ENCODE peak calls at places on chromosomes 6 and 20, in four cellular contexts. J, P, E and U are unnamed samples. For H3K4me1, the result is how much of the 10 kb centered on the place peaks cover.

GRCh38 chr6:108831104-108831503 is 17.1 kb upstream of the ARMC2 start:
- DNase-seq in J (no peak), P (no peak), E (no peak), U (no peak)

GRCh38 chr6:104566411-104566810 is 293.3 kb downstream of the HACE1 start:
- DNase-seq in J (peak), P (no peak), E (no peak), U (no peak)

GRCh38 chr6:22575190-22575589 is 5.8 kb downstream of the HDGFL1 start:
- DNase-seq in J (no peak), P (no peak), E (no peak), U (no peak)

GRCh38 chr6:51495016-51495805 is 592.2 kb downstream of the PKHD1 start:
- DNase-seq in J (no peak), P (peak), E (peak), U (no peak)

GRCh38 chr6:44833248-44833647 is 445.7 kb downstream of the CDC5L start:
- DNase-seq in J (no peak), P (no peak), E (no peak), U (no peak)

GRCh38 chr6:22350109-22350508 is 53.3 kb upstream of the PRL start:
- DNase-seq in J (no peak), P (no peak), E (no peak), U (no peak)

GRCh38 chr6:49551866-49552129 is 1.3 kb downstream of the C6orf141 start:
- DNase-seq in J (no peak), P (no peak), E (no peak), U (no peak)

GRCh38 chr6:135904666-135905065 is 53.2 kb downstream of the PDE7B start:
- DNase-seq in J (peak), P (no peak), E (no peak), U (no peak)

GRCh38 chr20:57160985-57161384 is 105.5 kb downstream of the BMP7 start:
- DNase-seq in J (no peak), P (no peak), E (no peak), U (no peak)

GRCh38 chr6:88360203-88360797 is 194.2 kb upstream of the CNR1 start:
- DNase-seq in J (peak), P (no peak), E (no peak), U (no peak)

GRCh38 chr20:18005170-18005989 is 36.6 kb downstream of the MGME1 start:
- DNase-seq in J (no peak), P (peak), E (peak), U (no peak)

GRCh38 chr6:134593887-134594286 is 276.0 kb upstream of the SGK1 start:
- DNase-seq in J (no peak), P (no peak), E (no peak), U (no peak)

GRCh38 chr6:10237284-10238043 is 177.4 kb downstream of the TFAP2A start:
- DNase-seq in J (peak), P (no peak), E (no peak), U (no peak)

GRCh38 chr20:63475209-63475608 is 2.8 kb upstream of the KCNQ2 start:
- DNase-seq in J (peak), P (peak), E (peak), U (no peak)

GRCh38 chr20:15596220-15596875 is 976.9 kb downstream of the KIF16B start:
- DNase-seq in J (no peak), P (no peak), E (no peak), U (no peak)

GRCh38 chr20:51470907-51471411 is 71.6 kb downstream of the NFATC2 start:
- DNase-seq in J (no peak), P (no peak), E (no peak), U (no peak)

GRCh38 chr6:16844183-16844582 is 82.9 kb upstream of the ATXN1 start:
- DNase-seq in J (no peak), P (no peak), E (no peak), U (no peak)
- H3K4me3 ChIP-seq in J (no peak), P (no peak), E (no peak), U (no peak)

DNA sequence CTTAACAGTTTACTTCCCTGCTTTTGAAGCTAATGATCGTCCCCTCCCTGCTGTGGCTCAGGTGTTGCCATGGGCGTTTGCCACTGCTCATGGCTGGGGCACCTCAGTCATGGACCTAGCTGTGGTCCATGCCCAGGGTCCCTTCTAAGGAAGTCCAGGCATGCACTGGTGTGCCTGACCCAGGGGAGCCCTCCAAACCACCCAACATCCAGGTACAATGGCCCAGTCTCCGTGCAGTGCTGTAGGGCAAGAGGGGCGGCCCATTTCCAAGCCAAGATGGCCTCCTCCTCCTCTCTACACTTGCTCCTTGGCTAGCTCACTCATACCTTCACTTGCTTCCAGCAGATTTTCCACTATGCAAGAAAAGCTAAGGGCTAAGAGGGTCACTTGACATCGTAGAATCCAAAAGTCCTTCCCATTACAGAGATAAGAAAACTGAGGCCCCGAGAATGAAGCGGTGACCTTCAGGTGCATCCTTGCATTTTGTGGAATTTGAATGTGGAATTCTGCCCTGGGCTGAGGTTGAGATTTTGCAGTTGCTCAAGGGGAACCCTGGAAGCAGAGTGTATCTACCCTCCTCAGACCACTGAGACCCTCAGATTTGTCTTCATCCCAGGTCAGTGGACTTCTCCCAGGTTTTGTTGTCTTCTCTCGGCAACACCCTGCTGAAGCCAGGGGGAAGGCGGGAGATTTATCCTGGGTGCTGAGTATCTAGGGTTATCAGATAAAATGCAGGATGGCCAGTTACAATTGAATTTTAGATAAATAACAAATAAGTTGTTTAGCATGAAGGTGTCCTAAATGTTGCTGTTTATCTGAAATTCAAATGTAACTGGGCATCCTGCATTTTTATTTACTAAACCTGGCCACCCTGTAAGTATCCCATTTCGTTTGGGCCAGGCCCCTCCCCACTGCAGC is 42.7 kb downstream of the FGD2 start:
- DNase-seq in J (no peak), P (no peak), E (no peak), U (no peak)
- H3K4me1 ChIP-seq in J (under half), P (under half), E (under half), U (under half)

GRCh38 chr20:38927902-38928578 is 1.8 kb downstream of the FAM83D start:
- DNase-seq in J (no peak), P (no peak), E (no peak), U (no peak)
- H3K4me3 ChIP-seq in J (peak), P (peak), E (peak), U (no peak)

GRCh38 chr20:45049904-45050471 is 50.9 kb downstream of the KCNS1 start:
- DNase-seq in J (no peak), P (no peak), E (no peak), U (no peak)

GRCh38 chr20:45052698-45053440 is 48.1 kb downstream of the KCNS1 start:
- DNase-seq in J (peak), P (no peak), E (no peak), U (no peak)

GRCh38 chr20:45053441-45054351 is 47.2 kb downstream of the KCNS1 start:
- DNase-seq in J (no peak), P (peak), E (no peak), U (no peak)

GRCh38 chr20:45049438-45049837 is 51.5 kb downstream of the KCNS1 start:
- DNase-seq in J (no peak), P (no peak), E (no peak), U (no peak)

GRCh38 chr20:45051497-45052060 is 49.3 kb downstream of the KCNS1 start:
- DNase-seq in J (no peak), P (no peak), E (no peak), U (no peak)
- H3K4me1 ChIP-seq in J (under half), P (under half), E (under half), U (under half)

GRCh38 chr20:50337521-50338466 is 147.2 kb downstream of the CEBPB start:
- DNase-seq in J (no peak), P (no peak), E (no peak), U (peak)

GRCh38 chr20:50336631-50337030 is 146.0 kb downstream of the CEBPB start:
- DNase-seq in J (no peak), P (no peak), E (no peak), U (no peak)

GRCh38 chr20:50339196-50339901 is 148.7 kb downstream of the CEBPB start:
- DNase-seq in J (peak), P (no peak), E (no peak), U (no peak)

GRCh38 chr20:50340586-50340985 is 150.0 kb downstream of the CEBPB start:
- DNase-seq in J (no peak), P (no peak), E (no peak), U (no peak)

DNA sequence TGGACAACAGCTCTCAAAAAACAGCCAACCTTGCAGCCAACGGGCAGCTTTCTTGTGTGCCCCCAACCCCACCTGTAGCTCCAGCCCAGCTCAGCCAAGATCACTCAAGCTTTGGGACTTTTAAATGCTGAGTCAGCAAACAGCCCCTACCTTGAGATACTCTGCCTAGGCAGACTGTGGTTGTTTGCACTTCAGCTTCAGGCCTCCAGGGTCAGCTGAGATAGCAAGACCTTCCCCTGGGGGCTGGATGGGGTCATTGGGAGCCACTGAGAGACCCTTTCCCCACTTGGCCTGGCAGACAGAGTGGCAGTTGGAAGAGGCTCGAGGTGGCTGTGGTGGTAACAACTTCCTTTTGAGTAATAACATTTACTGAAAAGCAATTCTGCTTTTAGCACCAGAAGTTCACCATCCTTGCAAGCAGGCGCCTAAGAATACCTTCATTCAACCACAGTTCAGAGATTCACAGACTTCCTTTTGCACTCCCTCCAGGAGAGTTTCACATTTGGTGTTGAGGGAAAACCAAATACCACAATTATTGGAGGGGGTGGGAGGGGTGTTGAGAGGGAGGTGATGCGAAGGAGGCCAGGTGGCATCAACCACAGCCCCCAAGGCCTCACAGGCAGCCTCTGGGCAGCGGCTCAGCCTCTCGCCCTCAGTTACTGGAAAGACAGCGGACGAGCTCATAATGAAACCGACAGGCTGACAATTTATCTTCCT is 148.0 kb downstream of the CEBPB start:
- DNase-seq in J (peak), P (peak), E (peak), U (no peak)
- H3K4me3 ChIP-seq in J (no peak), P (no peak), E (no peak), U (no peak)

GRCh38 chr20:41150664-41151063 is 13.3 kb downstream of the PLCG1 start:
- DNase-seq in J (no peak), P (peak), E (no peak), U (no peak)
- H3K4me1 ChIP-seq in J (under half), P (under half), E (under half), U (half or more)

GRCh38 chr6:12047792-12048432 is 35.8 kb downstream of the HIVEP1 start:
- DNase-seq in J (no peak), P (no peak), E (no peak), U (no peak)
- H3K4me3 ChIP-seq in J (no peak), P (no peak), E (no peak), U (no peak)

DNA sequence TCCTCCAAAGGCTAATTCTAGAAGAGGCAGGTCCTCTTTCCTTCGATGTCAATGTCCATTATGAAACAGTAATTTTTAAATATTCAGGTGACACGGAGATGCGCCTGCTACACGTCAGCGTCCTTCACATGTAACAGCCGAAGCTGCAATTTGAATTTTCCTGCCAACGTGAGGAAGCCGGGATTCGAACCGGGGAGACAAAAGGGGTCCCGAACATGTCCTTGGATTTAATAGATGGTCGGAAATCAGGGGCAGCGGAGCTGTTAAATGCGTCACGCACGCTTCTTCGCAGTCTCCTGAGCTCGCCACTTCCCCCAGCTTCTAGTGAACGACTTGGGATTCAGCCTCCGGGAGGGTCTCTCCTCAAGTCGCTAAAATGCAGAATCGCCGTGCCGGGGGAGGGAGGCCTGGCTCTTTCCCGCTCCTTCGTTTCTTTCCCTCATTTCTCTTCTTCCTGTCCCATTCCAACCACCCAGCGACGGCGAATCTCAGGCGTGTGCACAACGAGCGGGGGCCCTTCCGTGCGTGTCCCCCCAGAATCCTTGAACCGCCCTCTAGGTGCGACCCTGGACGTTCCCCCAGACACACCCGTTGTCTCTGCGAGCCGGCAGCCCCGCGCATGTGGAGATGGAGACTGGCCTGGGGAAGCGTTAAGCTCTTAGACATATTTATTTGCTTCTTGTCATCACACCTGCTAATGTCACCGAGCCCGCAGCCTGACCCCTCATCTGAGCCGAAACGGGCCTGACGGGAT is 1.3 kb upstream of the FOXC1 start:
- DNase-seq in J (no peak), P (peak), E (peak), U (no peak)
- H3K4me1 ChIP-seq in J (under half), P (under half), E (under half), U (under half)